ENCODE peak calls at places on chromosomes 4 and X, in seven cellular contexts. T is stimulated activated CD4-positive, alpha-beta T cell treated with anti-CD3 and anti-CD28 coated beads, Interleukin-4, amount 100 ng/mL, for 1 hour; L is hypothalamus; O is caudate nucleus; N is T-helper 1 cell; C is CD4-positive, alpha-beta T cell; P is AG09309. S is an unnamed sample.
A peak's percentile ranks its signal among the peaks of the same experiment; 100 is the strongest.

GRCh38 chr4:87260477-87260876 is 40.1 kb upstream of the KLHL8 start:
- DNase-seq in P (no peak), O (no peak), N (no peak), L (no peak), C (no peak), T (no peak), S (no peak)

GRCh38 chr4:128854433-128854832 is 44.9 kb downstream of the JADE1 start:
- DNase-seq in N (no peak), P (no peak), O (no peak), C (no peak), T (no peak), L (no peak), S (peak; percentile 12)

GRCh38 chrX:129932792-129933321 is 26.9 kb downstream of the UTP14A start:
- DNase-seq in O (no peak), N (no peak), L (no peak), T (peak; percentile 4), C (no peak), P (no peak), S (no peak)

GRCh38 chr4:165716472-165716871 is 156.6 kb upstream of the TLL1 start:
- DNase-seq in C (no peak), P (no peak), T (no peak), L (no peak), N (no peak), O (no peak), S (no peak)

GRCh38 chr4:183142566-183143545 is 43.8 kb downstream of the WWC2 start:
- DNase-seq in T (no peak), N (no peak), L (no peak), P (peak; percentile 37), O (no peak), C (no peak), S (peak; percentile 90)

GRCh38 chrX:63128509-63128908 is 222.6 kb downstream of the SPIN4 start:
- DNase-seq in O (no peak), T (no peak), L (no peak), C (no peak), N (no peak), P (no peak), S (peak; percentile 22)

GRCh38 chr4:100162027-100162685 is 28.1 kb downstream of the DDIT4L start:
- DNase-seq in N (no peak), P (no peak), T (no peak), O (no peak), L (no peak), C (no peak), S (no peak)

GRCh38 chr4:154506253-154506652 is 14.7 kb upstream of the DCHS2 start:
- DNase-seq in P (peak; percentile 5), O (no peak), N (no peak), C (no peak), L (no peak), T (no peak), S (peak; percentile 53)

GRCh38 chrX:5788930-5789329 is 439.7 kb downstream of the NLGN4X start:
- DNase-seq in L (no peak), N (no peak), T (no peak), P (no peak), C (no peak), O (no peak), S (no peak)

GRCh38 chr4:1948892-1949436 is 59.8 kb downstream of the NELFA start:
- DNase-seq in P (no peak), T (no peak), L (no peak), C (no peak), O (no peak), N (no peak), S (no peak)

GRCh38 chrX:71454222-71454621 is 78.7 kb upstream of the OGT start:
- DNase-seq in N (no peak), O (no peak), T (no peak), C (no peak), L (no peak), P (no peak), S (no peak)

GRCh38 chr4:146844761-146845160 is 100.9 kb downstream of the TTC29 start:
- DNase-seq in T (no peak), O (no peak), C (no peak), N (no peak), P (no peak), L (no peak), S (no peak)

GRCh38 chr4:74933562-74934015 is 673 bp downstream of the PARM1 start:
- DNase-seq in T (no peak), N (no peak), P (no peak), L (peak; percentile 30), O (peak; percentile 22), C (no peak), S (peak; percentile 8)

GRCh38 chr4:66506985-66507384 is 836.7 kb upstream of the EPHA5 start:
- DNase-seq in C (no peak), P (no peak), L (no peak), O (no peak), T (no peak), N (no peak), S (no peak)

GRCh38 chrX:101417981-101418841 is 10.2 kb downstream of the HNRNPH2 start:
- DNase-seq in C (no peak), O (peak; percentile 26), P (no peak), T (peak; percentile 31), L (peak; percentile 32), N (peak; percentile 12), S (no peak)

GRCh38 chr4:174209296-174209695 is 74.2 kb downstream of the FBXO8 start:
- DNase-seq in T (no peak), N (no peak), L (no peak), C (no peak), O (no peak), P (no peak), S (no peak)

GRCh38 chr4:33160126-33160525 is 2440.0 kb downstream of the PCDH7 start:
- DNase-seq in P (peak; percentile 16), N (no peak), C (no peak), O (no peak), T (no peak), L (no peak), S (peak; percentile 71)

GRCh38 chr4:152534541-152535231 is 1.2 kb downstream of the FBXW7 start:
- DNase-seq in O (no peak), P (no peak), L (peak; percentile 4), N (peak; percentile 43), C (peak; percentile 44), T (peak; percentile 55), S (no peak)

GRCh38 chrX:101291204-101291603 is at the start of gene TAF7L:
- DNase-seq in P (no peak), O (no peak), C (no peak), L (no peak), T (no peak), N (no peak), S (peak; percentile 3)

GRCh38 chr4:2691952-2692435 is 64.1 kb downstream of the TNIP2 start:
- DNase-seq in T (peak; percentile 23), L (no peak), O (no peak), P (no peak), N (no peak), C (no peak), S (no peak)

GRCh38 chr4:60611762-60612496 is 588.2 kb upstream of the ADGRL3 start:
- DNase-seq in O (no peak), N (no peak), C (no peak), T (no peak), P (no peak), L (no peak), S (no peak)

GRCh38 chr4:174681723-174682300 is 147.2 kb downstream of the GLRA3 start:
- DNase-seq in P (peak; percentile 7), C (no peak), N (no peak), T (no peak), O (no peak), L (no peak), S (peak; percentile 55)

GRCh38 chr4:1365271-1366178 is 18.5 kb downstream of the UVSSA start:
- DNase-seq in T (no peak), P (no peak), O (no peak), L (no peak), C (no peak), N (no peak), S (no peak)

GRCh38 chr4:96729641-96730040 is 889.7 kb downstream of the PDHA2 start:
- DNase-seq in N (no peak), O (no peak), C (no peak), T (no peak), L (no peak), P (no peak), S (no peak)

GRCh38 chrX:114462266-114462665 is 121.6 kb upstream of the HTR2C start:
- DNase-seq in O (no peak), T (no peak), P (no peak), C (no peak), L (no peak), N (no peak), S (no peak)

GRCh38 chr4:177047070-177047850 is 254.5 kb upstream of the VEGFC start:
- DNase-seq in O (peak; percentile 25), L (peak; percentile 14), N (peak; percentile 18), T (peak; percentile 54), P (peak; percentile 37), C (peak; percentile 16), S (peak; percentile 85)

GRCh38 chr4:2354760-2355159 is 63.7 kb downstream of the ZFYVE28 start:
- DNase-seq in L (no peak), P (no peak), O (no peak), C (no peak), T (no peak), N (no peak), S (no peak)

GRCh38 chrX:132956421-132957210 is 1.8 kb downstream of the HS6ST2 start:
- DNase-seq in L (no peak), C (no peak), T (no peak), O (no peak), N (no peak), P (no peak), S (no peak)

GRCh38 chrX:139795196-139795595 is 87.2 kb upstream of the MCF2 start:
- DNase-seq in P (no peak), N (no peak), L (no peak), T (no peak), C (no peak), O (no peak), S (no peak)

GRCh38 chrX:67725471-67725870 is 181.7 kb downstream of the AR start:
- DNase-seq in T (no peak), L (no peak), O (no peak), N (no peak), C (no peak), P (no peak), S (peak; percentile 77)

GRCh38 chr4:25863347-25863784 is 578 bp upstream of the SEL1L3 start:
- DNase-seq in P (no peak), C (no peak), O (no peak), T (no peak), N (no peak), L (no peak), S (no peak)

GRCh38 chr4:185363251-185363650 is 32.5 kb downstream of the LRP2BP start:
- DNase-seq in C (no peak), P (no peak), T (no peak), L (no peak), N (no peak), O (no peak), S (no peak)

GRCh38 chr4:26178874-26179273 is 141.9 kb upstream of the RBPJ start:
- DNase-seq in O (no peak), T (no peak), C (no peak), L (no peak), N (no peak), P (no peak), S (peak; percentile 42)

GRCh38 chr4:24979554-24979953 is 51.2 kb downstream of the LGI2 start:
- DNase-seq in L (no peak), C (no peak), P (no peak), N (no peak), T (no peak), O (no peak), S (peak; percentile 50)

GRCh38 chr4:172899861-172900260 is 268.8 kb upstream of the GALNT7 start:
- DNase-seq in C (no peak), P (no peak), T (no peak), N (no peak), O (no peak), L (no peak), S (no peak)

GRCh38 chr4:172982151-172982590 is 186.4 kb upstream of the GALNT7 start:
- DNase-seq in O (no peak), P (no peak), N (no peak), T (no peak), C (no peak), L (no peak), S (peak; percentile 97)

GRCh38 chr4:147709999-147710398 is 21.9 kb upstream of the ARHGAP10 start:
- DNase-seq in O (no peak), L (no peak), C (no peak), P (no peak), N (no peak), T (no peak), S (peak; percentile 82)

GRCh38 chr4:173038192-173038896 is 130.3 kb upstream of the GALNT7 start:
- DNase-seq in L (no peak), C (no peak), N (no peak), O (no peak), P (no peak), T (no peak), S (no peak)

S was measured in fibroblast of mammary gland.